ENCODE peak calls at places on chromosomes 3 and 15, in seven cellular contexts. One of them, this sample, is unnamed.

GRCh38 chr15:70778258-70779076 is 15.1 kb upstream of the UACA start:
- DNase-seq in heart left ventricle: no peak
- DNase-seq in endothelial cell: no peak
- DNase-seq in activated effector memory CD4-positive, alpha-beta T cell treated with anti-CD3 and anti-CD28 coated beads, Interleukin-2, amount 50 U/mL, for 16 hours: no peak
- DNase-seq in CD8-positive, alpha-beta memory T cell: no peak
- DNase-seq in GM19239: no peak
- DNase-seq in AG09309: peak; percentile 55
- DNase-seq in this sample: peak; percentile 8

GRCh38 chr15:66066439-66066838 is 187.1 kb downstream of the MEGF11 start:
- DNase-seq in activated effector memory CD4-positive, alpha-beta T cell treated with anti-CD3 and anti-CD28 coated beads, Interleukin-2, amount 50 U/mL, for 16 hours: peak; percentile 55
- DNase-seq in heart left ventricle: no peak
- DNase-seq in CD8-positive, alpha-beta memory T cell: no peak
- DNase-seq in AG09309: no peak
- DNase-seq in endothelial cell: no peak
- DNase-seq in GM19239: no peak
- DNase-seq in this sample: no peak

GRCh38 chr15:78004919-78005634 is 72.4 kb downstream of the TBC1D2B start:
- DNase-seq in heart left ventricle: peak; percentile 82
- DNase-seq in GM19239: no peak
- DNase-seq in endothelial cell: no peak
- DNase-seq in CD8-positive, alpha-beta memory T cell: no peak
- DNase-seq in AG09309: peak; percentile 68
- DNase-seq in activated effector memory CD4-positive, alpha-beta T cell treated with anti-CD3 and anti-CD28 coated beads, Interleukin-2, amount 50 U/mL, for 16 hours: no peak
- DNase-seq in this sample: no peak

GRCh38 chr15:88166330-88166993 is 90.1 kb downstream of the NTRK3 start:
- DNase-seq in activated effector memory CD4-positive, alpha-beta T cell treated with anti-CD3 and anti-CD28 coated beads, Interleukin-2, amount 50 U/mL, for 16 hours: no peak
- DNase-seq in endothelial cell: peak; percentile 66
- DNase-seq in CD8-positive, alpha-beta memory T cell: no peak
- DNase-seq in heart left ventricle: no peak
- DNase-seq in GM19239: no peak
- DNase-seq in AG09309: no peak
- DNase-seq in this sample: no peak

GRCh38 chr3:114624047-114624445 is 330.2 kb downstream of the TIGIT start:
- DNase-seq in CD8-positive, alpha-beta memory T cell: no peak
- DNase-seq in endothelial cell: no peak
- DNase-seq in AG09309: no peak
- DNase-seq in activated effector memory CD4-positive, alpha-beta T cell treated with anti-CD3 and anti-CD28 coated beads, Interleukin-2, amount 50 U/mL, for 16 hours: no peak
- DNase-seq in heart left ventricle: peak; percentile 65
- DNase-seq in GM19239: no peak
- DNase-seq in this sample: no peak

GRCh38 chr15:48963524-48964113 is at the start of gene SHC4:
- DNase-seq in AG09309: peak; percentile 51
- DNase-seq in activated effector memory CD4-positive, alpha-beta T cell treated with anti-CD3 and anti-CD28 coated beads, Interleukin-2, amount 50 U/mL, for 16 hours: no peak
- DNase-seq in endothelial cell: peak; percentile 58
- DNase-seq in heart left ventricle: peak; percentile 66
- DNase-seq in CD8-positive, alpha-beta memory T cell: no peak
- DNase-seq in GM19239: no peak
- DNase-seq in this sample: peak; percentile 80

GRCh38 chr3:167740961-167741587 is 5.6 kb downstream of the SERPINI1 start:
- DNase-seq in CD8-positive, alpha-beta memory T cell: peak; percentile 29
- DNase-seq in AG09309: no peak
- DNase-seq in heart left ventricle: no peak
- DNase-seq in endothelial cell: peak; percentile 47
- DNase-seq in GM19239: peak; percentile 4
- DNase-seq in activated effector memory CD4-positive, alpha-beta T cell treated with anti-CD3 and anti-CD28 coated beads, Interleukin-2, amount 50 U/mL, for 16 hours: peak; percentile 69
- DNase-seq in this sample: peak; percentile 57

GRCh38 chr3:67719333-67719732 is 64.9 kb upstream of the SUCLG2 start:
- DNase-seq in AG09309: no peak
- DNase-seq in GM19239: no peak
- DNase-seq in CD8-positive, alpha-beta memory T cell: no peak
- DNase-seq in activated effector memory CD4-positive, alpha-beta T cell treated with anti-CD3 and anti-CD28 coated beads, Interleukin-2, amount 50 U/mL, for 16 hours: no peak
- DNase-seq in heart left ventricle: no peak
- DNase-seq in endothelial cell: no peak
- DNase-seq in this sample: no peak

GRCh38 chr15:84631706-84632272 is 22.3 kb downstream of the WDR73 start:
- DNase-seq in endothelial cell: no peak
- DNase-seq in GM19239: no peak
- DNase-seq in CD8-positive, alpha-beta memory T cell: no peak
- DNase-seq in heart left ventricle: no peak
- DNase-seq in activated effector memory CD4-positive, alpha-beta T cell treated with anti-CD3 and anti-CD28 coated beads, Interleukin-2, amount 50 U/mL, for 16 hours: no peak
- DNase-seq in AG09309: no peak
- DNase-seq in this sample: no peak

GRCh38 chr15:31387483-31388118 is 61.0 kb downstream of the KLF13 start:
- DNase-seq in AG09309: peak; percentile 51
- DNase-seq in heart left ventricle: peak; percentile 81
- DNase-seq in CD8-positive, alpha-beta memory T cell: peak; percentile 49
- DNase-seq in GM19239: no peak
- DNase-seq in activated effector memory CD4-positive, alpha-beta T cell treated with anti-CD3 and anti-CD28 coated beads, Interleukin-2, amount 50 U/mL, for 16 hours: peak; percentile 66
- DNase-seq in endothelial cell: no peak
- DNase-seq in this sample: peak; percentile 68

GRCh38 chr15:42107483-42107882 is 13.1 kb upstream of the PLA2G4D start:
- DNase-seq in AG09309: no peak
- DNase-seq in CD8-positive, alpha-beta memory T cell: no peak
- DNase-seq in GM19239: no peak
- DNase-seq in activated effector memory CD4-positive, alpha-beta T cell treated with anti-CD3 and anti-CD28 coated beads, Interleukin-2, amount 50 U/mL, for 16 hours: no peak
- DNase-seq in heart left ventricle: no peak
- DNase-seq in endothelial cell: no peak
- DNase-seq in this sample: peak; percentile 92

GRCh38 chr3:158165730-158166129 is 55.8 kb downstream of the RSRC1 start:
- DNase-seq in endothelial cell: no peak
- DNase-seq in CD8-positive, alpha-beta memory T cell: no peak
- DNase-seq in activated effector memory CD4-positive, alpha-beta T cell treated with anti-CD3 and anti-CD28 coated beads, Interleukin-2, amount 50 U/mL, for 16 hours: no peak
- DNase-seq in AG09309: no peak
- DNase-seq in heart left ventricle: no peak
- DNase-seq in GM19239: no peak
- DNase-seq in this sample: no peak

GRCh38 chr3:30984855-30985793 is 90.7 kb upstream of the GADL1 start:
- DNase-seq in AG09309: no peak
- DNase-seq in CD8-positive, alpha-beta memory T cell: no peak
- DNase-seq in heart left ventricle: no peak
- DNase-seq in activated effector memory CD4-positive, alpha-beta T cell treated with anti-CD3 and anti-CD28 coated beads, Interleukin-2, amount 50 U/mL, for 16 hours: no peak
- DNase-seq in endothelial cell: no peak
- DNase-seq in GM19239: no peak
- DNase-seq in this sample: no peak

GRCh38 chr3:170622369-170623159 is 36.7 kb upstream of the SLC7A14 start:
- DNase-seq in GM19239: no peak
- DNase-seq in activated effector memory CD4-positive, alpha-beta T cell treated with anti-CD3 and anti-CD28 coated beads, Interleukin-2, amount 50 U/mL, for 16 hours: no peak
- DNase-seq in heart left ventricle: peak; percentile 41
- DNase-seq in endothelial cell: no peak
- DNase-seq in AG09309: peak; percentile 94
- DNase-seq in CD8-positive, alpha-beta memory T cell: no peak
- DNase-seq in this sample: no peak

GRCh38 chr3:90062018-90062417 is 954.6 kb downstream of the EPHA3 start:
- DNase-seq in heart left ventricle: no peak
- DNase-seq in activated effector memory CD4-positive, alpha-beta T cell treated with anti-CD3 and anti-CD28 coated beads, Interleukin-2, amount 50 U/mL, for 16 hours: no peak
- DNase-seq in CD8-positive, alpha-beta memory T cell: no peak
- DNase-seq in AG09309: no peak
- DNase-seq in endothelial cell: no peak
- DNase-seq in GM19239: no peak
- DNase-seq in this sample: no peak

GRCh38 chr3:152505926-152506325 is 237.2 kb downstream of the MBNL1 start:
- DNase-seq in endothelial cell: no peak
- DNase-seq in activated effector memory CD4-positive, alpha-beta T cell treated with anti-CD3 and anti-CD28 coated beads, Interleukin-2, amount 50 U/mL, for 16 hours: no peak
- DNase-seq in heart left ventricle: no peak
- DNase-seq in CD8-positive, alpha-beta memory T cell: no peak
- DNase-seq in AG09309: no peak
- DNase-seq in GM19239: no peak
- DNase-seq in this sample: no peak

GRCh38 chr3:121362035-121362734 is 183.6 kb downstream of the POLQ start:
- DNase-seq in activated effector memory CD4-positive, alpha-beta T cell treated with anti-CD3 and anti-CD28 coated beads, Interleukin-2, amount 50 U/mL, for 16 hours: no peak
- DNase-seq in AG09309: no peak
- DNase-seq in endothelial cell: no peak
- DNase-seq in heart left ventricle: no peak
- DNase-seq in GM19239: no peak
- DNase-seq in CD8-positive, alpha-beta memory T cell: no peak
- DNase-seq in this sample: no peak

GRCh38 chr3:48407542-48408099 is 22.3 kb downstream of the PLXNB1 start:
- DNase-seq in CD8-positive, alpha-beta memory T cell: no peak
- DNase-seq in endothelial cell: peak; percentile 2
- DNase-seq in activated effector memory CD4-positive, alpha-beta T cell treated with anti-CD3 and anti-CD28 coated beads, Interleukin-2, amount 50 U/mL, for 16 hours: peak; percentile 24
- DNase-seq in AG09309: no peak
- DNase-seq in heart left ventricle: peak; percentile 9
- DNase-seq in GM19239: peak; percentile 1
- DNase-seq in this sample: no peak

GRCh38 chr15:59828262-59828661 is 139.1 kb upstream of the BNIP2 start:
- DNase-seq in AG09309: no peak
- DNase-seq in endothelial cell: no peak
- DNase-seq in CD8-positive, alpha-beta memory T cell: no peak
- DNase-seq in GM19239: no peak
- DNase-seq in activated effector memory CD4-positive, alpha-beta T cell treated with anti-CD3 and anti-CD28 coated beads, Interleukin-2, amount 50 U/mL, for 16 hours: no peak
- DNase-seq in heart left ventricle: no peak
- DNase-seq in this sample: no peak

GRCh38 chr15:48500595-48500994 is 144.9 kb downstream of the FBN1 start:
- DNase-seq in endothelial cell: no peak
- DNase-seq in AG09309: no peak
- DNase-seq in heart left ventricle: no peak
- DNase-seq in GM19239: no peak
- DNase-seq in activated effector memory CD4-positive, alpha-beta T cell treated with anti-CD3 and anti-CD28 coated beads, Interleukin-2, amount 50 U/mL, for 16 hours: no peak
- DNase-seq in CD8-positive, alpha-beta memory T cell: no peak
- DNase-seq in this sample: no peak

GRCh38 chr3:6640907-6641306 is 220.0 kb upstream of the GRM7 start:
- DNase-seq in activated effector memory CD4-positive, alpha-beta T cell treated with anti-CD3 and anti-CD28 coated beads, Interleukin-2, amount 50 U/mL, for 16 hours: no peak
- DNase-seq in GM19239: no peak
- DNase-seq in heart left ventricle: no peak
- DNase-seq in endothelial cell: no peak
- DNase-seq in AG09309: no peak
- DNase-seq in CD8-positive, alpha-beta memory T cell: no peak
- DNase-seq in this sample: no peak

GRCh38 chr3:164730810-164731209 is 347.5 kb downstream of the SI start:
- DNase-seq in GM19239: no peak
- DNase-seq in activated effector memory CD4-positive, alpha-beta T cell treated with anti-CD3 and anti-CD28 coated beads, Interleukin-2, amount 50 U/mL, for 16 hours: no peak
- DNase-seq in AG09309: no peak
- DNase-seq in CD8-positive, alpha-beta memory T cell: no peak
- DNase-seq in endothelial cell: no peak
- DNase-seq in heart left ventricle: no peak
- DNase-seq in this sample: no peak

GRCh38 chr15:86894269-86894668 is 814.6 kb downstream of the AGBL1 start:
- DNase-seq in activated effector memory CD4-positive, alpha-beta T cell treated with anti-CD3 and anti-CD28 coated beads, Interleukin-2, amount 50 U/mL, for 16 hours: no peak
- DNase-seq in GM19239: no peak
- DNase-seq in endothelial cell: no peak
- DNase-seq in CD8-positive, alpha-beta memory T cell: no peak
- DNase-seq in heart left ventricle: no peak
- DNase-seq in AG09309: no peak
- DNase-seq in this sample: no peak

GRCh38 chr3:179113903-179114302 is 34.3 kb upstream of the PIK3CA start:
- DNase-seq in CD8-positive, alpha-beta memory T cell: no peak
- DNase-seq in endothelial cell: no peak
- DNase-seq in heart left ventricle: no peak
- DNase-seq in activated effector memory CD4-positive, alpha-beta T cell treated with anti-CD3 and anti-CD28 coated beads, Interleukin-2, amount 50 U/mL, for 16 hours: no peak
- DNase-seq in AG09309: no peak
- DNase-seq in GM19239: no peak
- DNase-seq in this sample: no peak

GRCh38 chr3:39150803-39151631 is 2.4 kb downstream of the CSRNP1 start:
- DNase-seq in GM19239: no peak
- DNase-seq in heart left ventricle: peak; percentile 90
- DNase-seq in AG09309: peak; percentile 78
- DNase-seq in CD8-positive, alpha-beta memory T cell: no peak
- DNase-seq in endothelial cell: peak; percentile 43
- DNase-seq in activated effector memory CD4-positive, alpha-beta T cell treated with anti-CD3 and anti-CD28 coated beads, Interleukin-2, amount 50 U/mL, for 16 hours: peak; percentile 88
- DNase-seq in this sample: peak; percentile 40

GRCh38 chr3:190326930-190327329 is 4.7 kb upstream of the CLDN1 start:
- DNase-seq in GM19239: no peak
- DNase-seq in heart left ventricle: no peak
- DNase-seq in activated effector memory CD4-positive, alpha-beta T cell treated with anti-CD3 and anti-CD28 coated beads, Interleukin-2, amount 50 U/mL, for 16 hours: no peak
- DNase-seq in AG09309: peak; percentile 42
- DNase-seq in endothelial cell: no peak
- DNase-seq in CD8-positive, alpha-beta memory T cell: no peak
- DNase-seq in this sample: no peak

GRCh38 chr3:25662921-25663320 is 1.8 kb downstream of the TOP2B start:
- DNase-seq in activated effector memory CD4-positive, alpha-beta T cell treated with anti-CD3 and anti-CD28 coated beads, Interleukin-2, amount 50 U/mL, for 16 hours: no peak
- DNase-seq in heart left ventricle: no peak
- DNase-seq in CD8-positive, alpha-beta memory T cell: no peak
- DNase-seq in GM19239: no peak
- DNase-seq in AG09309: no peak
- DNase-seq in endothelial cell: no peak
- DNase-seq in this sample: no peak

GRCh38 chr15:66369773-66370651 is 13.5 kb upstream of the TIPIN start:
- DNase-seq in CD8-positive, alpha-beta memory T cell: no peak
- DNase-seq in endothelial cell: peak; percentile 39
- DNase-seq in AG09309: no peak
- DNase-seq in GM19239: peak; percentile 32
- DNase-seq in activated effector memory CD4-positive, alpha-beta T cell treated with anti-CD3 and anti-CD28 coated beads, Interleukin-2, amount 50 U/mL, for 16 hours: no peak
- DNase-seq in heart left ventricle: no peak
- DNase-seq in this sample: peak; percentile 67

GRCh38 chr15:87387681-87388240 is 868.8 kb downstream of the NTRK3 start:
- DNase-seq in AG09309: no peak
- DNase-seq in endothelial cell: no peak
- DNase-seq in heart left ventricle: no peak
- DNase-seq in GM19239: no peak
- DNase-seq in activated effector memory CD4-positive, alpha-beta T cell treated with anti-CD3 and anti-CD28 coated beads, Interleukin-2, amount 50 U/mL, for 16 hours: no peak
- DNase-seq in CD8-positive, alpha-beta memory T cell: no peak
- DNase-seq in this sample: no peak

GRCh38 chr3:172177046-172177445 is 137.7 kb downstream of the FNDC3B start:
- DNase-seq in AG09309: no peak
- DNase-seq in activated effector memory CD4-positive, alpha-beta T cell treated with anti-CD3 and anti-CD28 coated beads, Interleukin-2, amount 50 U/mL, for 16 hours: no peak
- DNase-seq in endothelial cell: no peak
- DNase-seq in heart left ventricle: no peak
- DNase-seq in GM19239: no peak
- DNase-seq in CD8-positive, alpha-beta memory T cell: no peak
- DNase-seq in this sample: no peak

GRCh38 chr3:141385386-141386079 is 17.2 kb downstream of the ZBTB38 start:
- DNase-seq in heart left ventricle: no peak
- DNase-seq in CD8-positive, alpha-beta memory T cell: no peak
- DNase-seq in activated effector memory CD4-positive, alpha-beta T cell treated with anti-CD3 and anti-CD28 coated beads, Interleukin-2, amount 50 U/mL, for 16 hours: no peak
- DNase-seq in GM19239: no peak
- DNase-seq in endothelial cell: no peak
- DNase-seq in AG09309: no peak
- DNase-seq in this sample: no peak